ENCODE peak calls at places on chromosome 17, in six cellular contexts. R is hepatocyte, U is fibroblast of lung, M is PC-9, B is mammary epithelial cell, P is GM23338. J is an unnamed sample.

GRCh38 chr17:76585048-76585648 is 512 bp downstream of the ST6GALNAC2 start:
- DNase-seq in M (no peak), B (peak), U (no peak), R (no peak), P (peak), J (no peak)

GRCh38 chr17:8576895-8577294 is 53.6 kb downstream of the MYH10 start:
- DNase-seq in R (no peak), B (no peak), U (no peak), P (no peak), M (no peak), J (no peak)

GRCh38 chr17:63425478-63425877 is 20.6 kb downstream of the CYB561 start:
- DNase-seq in M (peak), P (peak), B (peak), R (peak), U (peak), J (no peak)

GRCh38 chr17:78044280-78044835 is 84.2 kb downstream of the TMC6 start:
- DNase-seq in P (no peak), R (no peak), U (no peak), M (no peak), B (no peak), J (no peak)

GRCh38 chr17:39627717-39628516 is 1.2 kb downstream of the PPP1R1B start:
- DNase-seq in U (no peak), B (no peak), R (no peak), M (no peak), P (peak), J (no peak)

GRCh38 chr17:79249945-79250521 is 175.4 kb downstream of the ENGASE start:
- DNase-seq in P (no peak), B (no peak), R (no peak), U (no peak), M (no peak), J (no peak)

GRCh38 chr17:7873051-7873450 is 15.2 kb downstream of the CYB5D1 start:
- DNase-seq in R (no peak), M (no peak), B (no peak), P (peak), U (no peak), J (no peak)

GRCh38 chr17:30363715-30364202 is 15.0 kb upstream of the CPD start:
- DNase-seq in M (peak), P (no peak), B (peak), R (no peak), U (peak), J (no peak)

GRCh38 chr17:66604381-66604780 is 230.5 kb upstream of the CACNG5 start:
- DNase-seq in R (no peak), M (no peak), U (no peak), B (no peak), P (no peak), J (no peak)

GRCh38 chr17:19728114-19728495 is 11.7 kb upstream of the SLC47A2 start:
- DNase-seq in B (peak), P (no peak), M (peak), R (peak), U (peak), J (no peak)

GRCh38 chr17:64133546-64134215 is 3.7 kb upstream of the ERN1 start:
- DNase-seq in U (peak), P (peak), M (no peak), B (peak), R (peak), J (no peak)

GRCh38 chr17:42284566-42284965 is 3.7 kb upstream of the STAT5A start:
- DNase-seq in M (no peak), B (no peak), P (no peak), R (no peak), U (no peak), J (no peak)

GRCh38 chr17:47866941-47867340 is 16.0 kb upstream of the SP6 start:
- DNase-seq in B (peak), P (no peak), M (no peak), U (peak), R (no peak), J (no peak)

GRCh38 chr17:57924677-57925076 is 30.5 kb downstream of the CUEDC1 start:
- DNase-seq in M (no peak), R (no peak), U (no peak), B (no peak), P (no peak), J (no peak)

GRCh38 chr17:60900688-60901087 is 223.0 kb downstream of the BCAS3 start:
- DNase-seq in R (no peak), U (no peak), B (no peak), M (no peak), P (no peak), J (no peak)

GRCh38 chr17:42667088-42667951 is 8.2 kb downstream of the TUBG2 start:
- DNase-seq in M (peak), R (peak), U (peak), B (peak), P (no peak), J (no peak)

GRCh38 chr17:45035848-45036247 is 15.6 kb downstream of the DCAKD start:
- DNase-seq in P (no peak), B (no peak), R (no peak), U (no peak), M (no peak), J (no peak)

GRCh38 chr17:39351508-39351907 is 49.9 kb downstream of the FBXL20 start:
- DNase-seq in B (no peak), M (no peak), R (no peak), P (no peak), U (no peak), J (no peak)

GRCh38 chr17:8059131-8059530 is 20.3 kb downstream of the ALOX15B start:
- DNase-seq in P (no peak), R (no peak), U (no peak), M (no peak), B (peak), J (no peak)

GRCh38 chr17:69170377-69170776 is 28.7 kb upstream of the ABCA6 start:
- DNase-seq in U (no peak), M (no peak), R (no peak), P (no peak), B (no peak), J (no peak)

GRCh38 chr17:68190495-68190894 is 57.3 kb upstream of the AMZ2 start:
- DNase-seq in B (no peak), M (no peak), P (no peak), U (no peak), R (no peak), J (no peak)

GRCh38 chr17:81868674-81869220 is 2.4 kb downstream of the ARHGDIA start:
- DNase-seq in U (peak), B (peak), M (peak), R (peak), P (peak), J (no peak)

GRCh38 chr17:62724398-62725146 is 83.5 kb downstream of the MARCHF10 start:
- DNase-seq in U (no peak), P (no peak), B (peak), R (no peak), M (no peak), J (no peak)

GRCh38 chr17:60330731-60331130 is 61.2 kb downstream of the USP32 start:
- DNase-seq in R (no peak), B (no peak), M (no peak), U (peak), P (no peak), J (no peak)

GRCh38 chr17:76268015-76268749 is 3.0 kb downstream of the UBALD2 start:
- DNase-seq in M (no peak), B (peak), P (peak), U (peak), R (peak), J (no peak)

GRCh38 chr17:78532922-78533640 is 44.1 kb downstream of the DNAH17 start:
- DNase-seq in R (no peak), M (peak), P (no peak), B (peak), U (peak), J (no peak)

GRCh38 chr17:63950940-63951907 is 19.1 kb upstream of the CD79B start:
- DNase-seq in R (peak), U (no peak), P (peak), B (peak), M (peak), J (peak)

GRCh38 chr17:17453088-17453487 is 23.7 kb upstream of the MED9 start:
- DNase-seq in M (no peak), R (no peak), B (no peak), U (no peak), P (no peak), J (no peak)

GRCh38 chr17:77140878-77141767 is at the start of gene SEC14L1:
- DNase-seq in P (peak), M (peak), R (peak), B (peak), U (no peak), J (peak)

GRCh38 chr17:45019177-45019711 is 32.2 kb downstream of the DCAKD start:
- DNase-seq in R (peak), P (peak), U (peak), M (peak), B (no peak), J (no peak)

GRCh38 chr17:82962163-82962720 is 117.2 kb upstream of the METRNL start:
- DNase-seq in R (no peak), P (no peak), U (peak), M (no peak), B (no peak), J (no peak)

GRCh38 chr17:39064374-39064773 is 87.1 kb downstream of the PLXDC1 start:
- DNase-seq in P (no peak), B (peak), M (no peak), U (peak), R (no peak), J (no peak)

GRCh38 chr17:80986816-80987480 is 4.7 kb upstream of the CHMP6 start:
- DNase-seq in M (no peak), P (no peak), U (no peak), B (no peak), R (no peak), J (no peak)

GRCh38 chr17:65515959-65516948 is 45.2 kb downstream of the AXIN2 start:
- DNase-seq in R (peak), U (peak), B (no peak), P (peak), M (no peak), J (peak)

GRCh38 chr17:63445571-63446217 is 412 bp downstream of the CYB561 start:
- DNase-seq in U (no peak), B (peak), R (peak), M (peak), P (peak), J (no peak)

GRCh38 chr17:47423406-47424295 is 99.9 kb downstream of the EFCAB13 start:
- DNase-seq in M (no peak), U (no peak), B (peak), R (peak), P (peak), J (peak)

GRCh38 chr17:81329279-81329926 is 34.3 kb upstream of the SLC38A10 start:
- DNase-seq in M (peak), P (peak), U (peak), R (peak), B (peak), J (no peak)

DNA sequence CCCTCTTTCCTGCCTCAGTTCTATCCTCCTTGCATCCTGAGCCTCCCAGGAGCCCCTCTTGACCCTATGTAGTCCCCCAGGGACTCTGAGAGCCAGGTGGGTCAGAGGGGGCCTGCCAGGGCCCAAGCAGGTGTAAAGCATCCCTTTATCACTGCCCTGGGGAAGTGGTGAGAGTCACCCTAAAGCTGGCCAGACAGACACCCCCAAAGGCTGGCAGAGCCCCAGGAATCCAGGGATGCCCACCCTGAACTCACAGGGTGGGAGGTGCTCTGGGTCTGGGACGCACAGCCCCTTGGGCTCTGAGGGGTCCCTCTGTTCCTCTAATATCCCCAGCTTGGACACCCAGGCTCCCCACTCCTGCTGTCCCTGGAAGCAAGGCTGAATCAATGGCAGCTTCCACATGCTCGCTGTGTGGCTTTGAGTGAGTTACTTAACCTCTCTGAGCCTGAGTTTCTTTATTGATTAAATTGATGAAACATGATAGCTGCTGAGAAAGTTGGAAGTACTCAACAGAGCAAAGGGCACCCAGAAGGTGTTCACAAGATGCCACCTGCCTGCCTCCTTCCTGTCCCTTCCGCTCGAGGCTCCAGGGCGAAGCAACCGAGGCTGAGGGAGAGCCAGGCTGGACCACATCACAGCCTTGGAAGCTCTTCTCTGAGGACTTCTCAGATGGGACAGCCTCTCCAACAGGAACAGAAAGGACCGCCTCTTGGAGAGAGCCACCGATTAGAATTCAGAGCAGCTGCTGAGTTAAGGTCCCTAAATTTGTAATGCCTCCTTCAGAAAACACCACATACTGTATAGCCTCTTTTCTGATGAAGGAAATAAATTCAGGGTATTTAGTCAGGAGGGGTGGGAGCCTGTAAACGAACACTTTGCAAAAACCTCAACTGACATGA is 67.1 kb upstream of the DOC2B start:
- DNase-seq in U (no peak), P (no peak), R (no peak), M (no peak), B (no peak), J (no peak)
- TF ChIP-seq EZH2 in U (no peak), P (no peak), R (no peak), M (no peak), B (no peak), J (no peak)

GRCh38 chr17:6702567-6703215 is 10.5 kb downstream of the SLC13A5 start:
- DNase-seq in M (no peak), P (no peak), B (no peak), U (no peak), R (no peak), J (no peak)

GRCh38 chr17:6703751-6704150 is 9.4 kb downstream of the SLC13A5 start:
- DNase-seq in R (no peak), P (no peak), M (no peak), B (no peak), U (no peak), J (no peak)

GRCh38 chr17:6706996-6707395 is 6.2 kb downstream of the SLC13A5 start:
- DNase-seq in M (no peak), U (no peak), B (no peak), R (no peak), P (no peak), J (no peak)

GRCh38 chr17:6706499-6706898 is 6.7 kb downstream of the SLC13A5 start:
- DNase-seq in U (no peak), P (no peak), M (no peak), R (no peak), B (no peak), J (no peak)

GRCh38 chr17:6704472-6705052 is 8.6 kb downstream of the SLC13A5 start:
- DNase-seq in P (no peak), M (no peak), B (no peak), U (no peak), R (no peak), J (no peak)
- TF ChIP-seq EZH2 in P (no peak), M (no peak), B (no peak), U (no peak), R (no peak), J (no peak)

GRCh38 chr17:29021251-29021650 is 15.4 kb upstream of the SEZ6 start:
- DNase-seq in M (no peak), U (no peak), B (no peak), P (no peak), R (no peak), J (no peak)

GRCh38 chr17:29024456-29024952 is 18.4 kb upstream of the PIPOX start:
- DNase-seq in B (no peak), U (no peak), M (no peak), P (no peak), R (no peak), J (no peak)

GRCh38 chr17:29016635-29017034 is 10.8 kb upstream of the SEZ6 start:
- DNase-seq in M (no peak), R (no peak), U (no peak), B (no peak), P (no peak), J (no peak)

GRCh38 chr17:29018788-29019474 is 13.1 kb upstream of the SEZ6 start:
- DNase-seq in P (no peak), R (no peak), U (no peak), M (no peak), B (no peak), J (no peak)

DNA sequence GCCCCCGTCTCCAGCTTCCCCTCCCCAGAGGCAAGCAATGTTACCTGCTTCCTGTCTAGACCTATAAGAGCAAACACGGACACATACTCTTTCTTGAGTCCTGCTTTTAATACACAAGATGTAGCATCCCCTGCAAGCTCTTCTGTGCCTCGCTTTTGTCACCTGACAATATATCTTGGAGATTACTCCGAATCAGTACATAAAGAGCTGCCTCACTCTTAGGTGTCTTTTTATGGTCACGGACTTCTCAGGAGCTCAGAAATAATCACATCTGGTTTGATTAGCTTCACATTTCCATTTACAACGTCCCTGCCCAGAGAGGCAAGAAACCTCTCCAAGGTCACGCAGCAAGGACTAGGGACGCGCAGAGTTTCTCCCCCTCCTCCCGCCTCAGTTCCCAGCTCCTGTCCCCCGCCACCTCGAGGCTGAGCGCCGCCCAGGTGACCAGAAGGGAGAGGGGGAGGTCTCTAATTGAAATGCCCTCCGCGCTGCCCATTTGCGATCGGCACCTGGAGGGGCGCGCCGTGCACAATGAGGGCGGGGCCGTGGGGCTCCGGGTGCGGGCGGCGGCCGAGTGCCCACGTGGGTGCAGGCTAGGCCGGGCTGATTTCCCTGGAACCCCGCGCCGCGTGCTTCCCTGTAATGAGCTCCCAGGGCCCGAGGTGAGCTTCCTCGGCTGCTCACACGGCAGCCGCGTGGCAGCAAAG is 13.8 kb upstream of the SEZ6 start:
- DNase-seq in B (no peak), U (no peak), R (peak), P (peak), M (peak), J (no peak)
- TF ChIP-seq EZH2 in B (no peak), U (peak), R (peak), P (no peak), M (no peak), J (no peak)

DNA sequence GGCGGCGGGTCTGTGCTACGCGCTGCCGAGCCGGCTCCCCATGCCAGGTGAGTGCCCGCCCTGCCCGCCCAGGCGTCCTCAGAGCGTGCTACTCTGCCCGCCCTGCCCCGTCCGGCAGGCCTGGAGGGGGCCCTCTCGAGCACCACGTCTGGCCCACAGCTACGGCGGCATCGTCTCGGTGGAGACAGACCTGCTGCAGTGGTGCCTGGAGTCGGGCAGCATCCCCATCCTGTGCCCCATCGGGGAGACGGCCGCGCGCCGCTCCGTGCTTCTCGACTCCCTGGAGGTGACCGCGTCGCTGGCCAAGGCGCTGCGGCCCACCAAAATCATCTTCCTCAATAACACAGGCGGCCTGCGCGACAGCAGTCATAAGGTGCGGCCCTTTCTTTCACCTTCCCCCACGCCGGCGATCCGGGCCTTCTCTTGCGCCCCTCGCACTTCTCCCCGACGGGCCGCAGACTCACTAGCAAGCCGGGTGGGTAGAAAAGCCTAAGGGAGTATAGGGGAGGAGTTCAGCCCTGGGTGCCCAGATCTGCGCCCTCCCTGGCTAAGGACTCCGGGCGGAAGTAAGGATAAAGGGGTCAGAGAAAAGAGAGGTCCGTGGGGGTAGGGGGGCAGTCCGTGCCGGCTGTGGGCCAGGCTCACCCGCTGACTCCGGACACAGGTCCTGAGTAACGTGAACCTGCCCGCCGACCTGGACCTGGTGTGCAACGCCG is 1.6 kb downstream of the NAGS start:
- DNase-seq in R (peak), U (no peak), M (peak), B (peak), P (peak), J (no peak)
- TF ChIP-seq EZH2 in R (peak), U (peak), M (no peak), B (no peak), P (no peak), J (peak)